ENCODE peak calls at places on chromosomes 3 and 15, in nine cellular contexts. A is NT2/D1; I is A549; L is AG04450; W is CD4-positive, alpha-beta memory T cell; H is AG08395; U is HS-5; R is GM18507; C is NCI-H1105 treated with DMSO at 0.1 percent for 48 hours. E is an unnamed sample.

GRCh38 chr3:112101946-112102345 is 15.8 kb downstream of the C3orf52 start:
- DNase-seq in A (no peak), I (no peak), L (peak), W (no peak), H (peak), U (peak), R (no peak), C (no peak), E (peak)

GRCh38 chr3:137692803-137693431 is 71.2 kb upstream of the SOX14 start:
- DNase-seq in A (peak), I (no peak), L (no peak), W (no peak), H (no peak), U (no peak), R (no peak), C (peak), E (no peak)

GRCh38 chr15:53591041-53591440 is 168.4 kb downstream of the WDR72 start:
- DNase-seq in A (no peak), I (no peak), L (no peak), W (no peak), H (no peak), U (no peak), R (no peak), C (no peak), E (no peak)

GRCh38 chr15:88586401-88587162 is 34.6 kb upstream of the AEN start:
- DNase-seq in A (no peak), I (no peak), L (no peak), W (no peak), H (no peak), U (no peak), R (no peak), C (no peak), E (no peak)

GRCh38 chr15:69719527-69719926 is 266.9 kb downstream of the RPLP1 start:
- DNase-seq in A (no peak), I (no peak), L (no peak), W (peak), H (no peak), U (no peak), R (no peak), C (no peak), E (no peak)

GRCh38 chr15:99059010-99059981 is 45.6 kb upstream of the SYNM start:
- DNase-seq in A (peak), I (peak), L (peak), W (peak), H (peak), U (peak), R (peak), C (peak), E (peak)

GRCh38 chr3:55329849-55330248 is 157.3 kb downstream of the WNT5A start:
- DNase-seq in A (no peak), I (no peak), L (peak), W (no peak), H (peak), U (peak), R (no peak), C (no peak), E (peak)

GRCh38 chr15:41870689-41871081 is 23.2 kb downstream of the SPTBN5 start:
- DNase-seq in A (no peak), I (no peak), L (peak), W (peak), H (no peak), U (peak), R (no peak), C (no peak), E (no peak)

GRCh38 chr15:72319360-72319984 is 485 bp downstream of the CELF6 start:
- DNase-seq in A (peak), I (peak), L (no peak), W (peak), H (peak), U (no peak), R (peak), C (no peak), E (no peak)